ENCODE peak calls at places on chromosomes 12 and 14, in four cellular contexts. One of them, this sample, is unnamed.

GRCh38 chr14:88895116-88895515 is 70.7 kb downstream of the TTC8 start:
- DNase-seq in CD8-positive, alpha-beta T cell: no peak
- DNase-seq in psoas muscle: no peak
- DNase-seq in sigmoid colon: no peak
- DNase-seq in this sample: no peak

GRCh38 chr14:63991833-63992232 is 139.0 kb downstream of the SYNE2 start:
- DNase-seq in sigmoid colon: no peak
- DNase-seq in psoas muscle: no peak
- DNase-seq in CD8-positive, alpha-beta T cell: no peak
- DNase-seq in this sample: no peak

GRCh38 chr14:74670726-74671125 is 42.2 kb downstream of the AREL1 start:
- DNase-seq in CD8-positive, alpha-beta T cell: no peak
- DNase-seq in sigmoid colon: no peak
- DNase-seq in psoas muscle: no peak
- DNase-seq in this sample: no peak

GRCh38 chr12:122081108-122081696 is 2.6 kb downstream of the MLXIP start:
- DNase-seq in sigmoid colon: no peak
- DNase-seq in CD8-positive, alpha-beta T cell: no peak
- DNase-seq in psoas muscle: no peak
- DNase-seq in this sample: no peak

GRCh38 chr12:109693160-109693559 is 20.5 kb upstream of the FAM222A start:
- DNase-seq in sigmoid colon: no peak
- DNase-seq in psoas muscle: no peak
- DNase-seq in CD8-positive, alpha-beta T cell: no peak
- DNase-seq in this sample: no peak

GRCh38 chr12:24496755-24497154 is 452.1 kb downstream of the BCAT1 start:
- DNase-seq in sigmoid colon: no peak
- DNase-seq in psoas muscle: no peak
- DNase-seq in CD8-positive, alpha-beta T cell: no peak
- DNase-seq in this sample: no peak

GRCh38 chr12:124543052-124543590 is 24.3 kb downstream of the NCOR2 start:
- DNase-seq in CD8-positive, alpha-beta T cell: no peak
- DNase-seq in sigmoid colon: no peak
- DNase-seq in psoas muscle: no peak
- DNase-seq in this sample: no peak

GRCh38 chr12:69898236-69898635 is 73.2 kb downstream of the MYRFL start:
- DNase-seq in CD8-positive, alpha-beta T cell: no peak
- DNase-seq in psoas muscle: no peak
- DNase-seq in sigmoid colon: no peak
- DNase-seq in this sample: no peak

GRCh38 chr12:69985656-69986055 is 160.6 kb downstream of the MYRFL start:
- DNase-seq in psoas muscle: no peak
- DNase-seq in CD8-positive, alpha-beta T cell: no peak
- DNase-seq in sigmoid colon: no peak
- DNase-seq in this sample: no peak

GRCh38 chr12:70964867-70965469 is 44.4 kb upstream of the PTPRR start:
- DNase-seq in psoas muscle: no peak
- DNase-seq in sigmoid colon: no peak
- DNase-seq in CD8-positive, alpha-beta T cell: no peak
- DNase-seq in this sample: no peak

GRCh38 chr14:96410119-96410518 is 18.2 kb downstream of the AK7 start:
- DNase-seq in CD8-positive, alpha-beta T cell: no peak
- DNase-seq in sigmoid colon: no peak
- DNase-seq in psoas muscle: no peak
- DNase-seq in this sample: no peak

GRCh38 chr12:111298583-111299436 is 70.1 kb downstream of the PHETA1 start:
- DNase-seq in psoas muscle: peak; percentile 25
- DNase-seq in sigmoid colon: no peak
- DNase-seq in CD8-positive, alpha-beta T cell: no peak
- DNase-seq in this sample: peak; percentile 35

GRCh38 chr12:96445743-96446655 is 43.4 kb upstream of the CFAP54 start:
- DNase-seq in CD8-positive, alpha-beta T cell: peak; percentile 24
- DNase-seq in psoas muscle: no peak
- DNase-seq in sigmoid colon: no peak
- DNase-seq in this sample: peak; percentile 69

GRCh38 chr14:84108746-84109457 is 1421.0 kb upstream of the FLRT2 start:
- DNase-seq in sigmoid colon: no peak
- DNase-seq in psoas muscle: no peak
- DNase-seq in CD8-positive, alpha-beta T cell: no peak
- DNase-seq in this sample: no peak

GRCh38 chr12:11545438-11546330 is 103.8 kb upstream of the ETV6 start:
- DNase-seq in sigmoid colon: no peak
- DNase-seq in CD8-positive, alpha-beta T cell: peak; percentile 13
- DNase-seq in psoas muscle: no peak
- DNase-seq in this sample: no peak

GRCh38 chr14:46490150-46490769 is 161.3 kb downstream of the RPL10L start:
- DNase-seq in psoas muscle: no peak
- DNase-seq in CD8-positive, alpha-beta T cell: no peak
- DNase-seq in sigmoid colon: no peak
- DNase-seq in this sample: no peak

GRCh38 chr12:107581616-107582015 is 104.0 kb upstream of the PWP1 start:
- DNase-seq in CD8-positive, alpha-beta T cell: no peak
- DNase-seq in psoas muscle: no peak
- DNase-seq in sigmoid colon: no peak
- DNase-seq in this sample: no peak

GRCh38 chr12:70197362-70197744 is 45.9 kb upstream of the CNOT2 start:
- DNase-seq in CD8-positive, alpha-beta T cell: no peak
- DNase-seq in psoas muscle: no peak
- DNase-seq in sigmoid colon: no peak
- DNase-seq in this sample: no peak

GRCh38 chr12:15636060-15636890 is 152.9 kb downstream of the EPS8 start:
- DNase-seq in sigmoid colon: no peak
- DNase-seq in psoas muscle: no peak
- DNase-seq in CD8-positive, alpha-beta T cell: no peak
- DNase-seq in this sample: no peak

GRCh38 chr12:49636979-49637378 is 13.6 kb downstream of the PRPF40B start:
- DNase-seq in sigmoid colon: peak; percentile 82
- DNase-seq in psoas muscle: no peak
- DNase-seq in CD8-positive, alpha-beta T cell: no peak
- DNase-seq in this sample: no peak

GRCh38 chr12:132056320-132056719 is 87.8 kb downstream of the DDX51 start:
- DNase-seq in CD8-positive, alpha-beta T cell: no peak
- DNase-seq in psoas muscle: no peak
- DNase-seq in sigmoid colon: no peak
- DNase-seq in this sample: no peak

GRCh38 chr14:80316426-80316825 is 105.1 kb upstream of the DIO2 start:
- DNase-seq in sigmoid colon: no peak
- DNase-seq in CD8-positive, alpha-beta T cell: no peak
- DNase-seq in psoas muscle: no peak
- DNase-seq in this sample: no peak

GRCh38 chr12:26704684-26705475 is 128.1 kb downstream of the ITPR2 start:
- DNase-seq in sigmoid colon: no peak
- DNase-seq in CD8-positive, alpha-beta T cell: no peak
- DNase-seq in psoas muscle: no peak
- DNase-seq in this sample: no peak

GRCh38 chr12:57157588-57158173 is 10.3 kb upstream of the LRP1-AS start:
- DNase-seq in psoas muscle: no peak
- DNase-seq in CD8-positive, alpha-beta T cell: no peak
- DNase-seq in sigmoid colon: peak; percentile 65
- DNase-seq in this sample: no peak

GRCh38 chr12:52903855-52904508 is 894 bp downstream of the KRT8 start:
- DNase-seq in CD8-positive, alpha-beta T cell: no peak
- DNase-seq in psoas muscle: peak; percentile 30
- DNase-seq in sigmoid colon: no peak
- DNase-seq in this sample: peak; percentile 56

GRCh38 chr14:72617391-72618011 is 276.4 kb downstream of the DPF3 start:
- DNase-seq in CD8-positive, alpha-beta T cell: no peak
- DNase-seq in psoas muscle: peak; percentile 35
- DNase-seq in sigmoid colon: no peak
- DNase-seq in this sample: peak; percentile 38

GRCh38 chr14:73661872-73662271 is 17.1 kb downstream of the DNAL1 start:
- DNase-seq in psoas muscle: no peak
- DNase-seq in sigmoid colon: no peak
- DNase-seq in CD8-positive, alpha-beta T cell: no peak
- DNase-seq in this sample: no peak

GRCh38 chr12:50637870-50638481 is 125.9 kb upstream of the ATF1 start:
- DNase-seq in CD8-positive, alpha-beta T cell: no peak
- DNase-seq in sigmoid colon: no peak
- DNase-seq in psoas muscle: no peak
- DNase-seq in this sample: no peak

GRCh38 chr12:46205293-46205692 is 63.5 kb downstream of the SLC38A1 start:
- DNase-seq in sigmoid colon: no peak
- DNase-seq in psoas muscle: no peak
- DNase-seq in CD8-positive, alpha-beta T cell: no peak
- DNase-seq in this sample: no peak

GRCh38 chr12:112656141-112656540 is 135.4 kb upstream of the RPH3A start:
- DNase-seq in CD8-positive, alpha-beta T cell: no peak
- DNase-seq in psoas muscle: no peak
- DNase-seq in sigmoid colon: no peak
- DNase-seq in this sample: no peak
- H3K4me1 ChIP-seq in CD8-positive, alpha-beta T cell: no peaks in the 10 kb centered on the region
- H3K4me1 ChIP-seq in psoas muscle: no peaks in the 10 kb centered on the region
- H3K4me1 ChIP-seq in sigmoid colon: no peaks in the 10 kb centered on the region
- H3K4me1 ChIP-seq in this sample: no peaks in the 10 kb centered on the region

GRCh38 chr14:56213288-56213687 is 95.1 kb downstream of the PELI2 start:
- DNase-seq in sigmoid colon: no peak
- DNase-seq in CD8-positive, alpha-beta T cell: no peak
- DNase-seq in psoas muscle: no peak
- DNase-seq in this sample: no peak

GRCh38 chr14:56217380-56218045 is 99.3 kb downstream of the PELI2 start:
- DNase-seq in psoas muscle: no peak
- DNase-seq in CD8-positive, alpha-beta T cell: no peak
- DNase-seq in sigmoid colon: no peak
- DNase-seq in this sample: no peak

GRCh38 chr14:56212541-56212940 is 94.3 kb downstream of the PELI2 start:
- DNase-seq in psoas muscle: no peak
- DNase-seq in sigmoid colon: no peak
- DNase-seq in CD8-positive, alpha-beta T cell: no peak
- DNase-seq in this sample: no peak

GRCh38 chr14:56216631-56217379 is 98.6 kb downstream of the PELI2 start:
- DNase-seq in CD8-positive, alpha-beta T cell: no peak
- DNase-seq in psoas muscle: peak; percentile 48
- DNase-seq in sigmoid colon: no peak
- DNase-seq in this sample: peak; percentile 60

GRCh38 chr14:56215180-56215579 is 97.0 kb downstream of the PELI2 start:
- DNase-seq in sigmoid colon: no peak
- DNase-seq in CD8-positive, alpha-beta T cell: no peak
- DNase-seq in psoas muscle: no peak
- DNase-seq in this sample: no peak
- H3K4me1 ChIP-seq in sigmoid colon: no peaks in the 10 kb centered on the region
- H3K4me1 ChIP-seq in CD8-positive, alpha-beta T cell: peaks cover 11% of the 10 kb centered on the region
- H3K4me1 ChIP-seq in psoas muscle: peaks cover 36% of the 10 kb centered on the region
- H3K4me1 ChIP-seq in this sample: peaks cover 4% of the 10 kb centered on the region

GRCh38 chr14:61545716-61546455 is 149.4 kb upstream of the HIF1A start:
- DNase-seq in CD8-positive, alpha-beta T cell: no peak
- DNase-seq in sigmoid colon: no peak
- DNase-seq in psoas muscle: no peak
- DNase-seq in this sample: no peak
- H3K4me1 ChIP-seq in CD8-positive, alpha-beta T cell: no peaks in the 10 kb centered on the region
- H3K4me1 ChIP-seq in sigmoid colon: no peaks in the 10 kb centered on the region
- H3K4me1 ChIP-seq in psoas muscle: peaks cover 30% of the 10 kb centered on the region
- H3K4me1 ChIP-seq in this sample: peaks cover 58% of the 10 kb centered on the region

GRCh38 chr12:104106965-104107364 is 31.0 kb downstream of the NFYB start:
- DNase-seq in psoas muscle: no peak
- DNase-seq in CD8-positive, alpha-beta T cell: no peak
- DNase-seq in sigmoid colon: no peak
- DNase-seq in this sample: no peak

GRCh38 chr12:104115587-104115975 is 22.4 kb downstream of the NFYB start:
- DNase-seq in sigmoid colon: no peak
- DNase-seq in psoas muscle: no peak
- DNase-seq in CD8-positive, alpha-beta T cell: no peak
- DNase-seq in this sample: no peak

GRCh38 chr12:104108755-104109445 is 29.1 kb downstream of the NFYB start:
- DNase-seq in psoas muscle: peak; percentile 85
- DNase-seq in CD8-positive, alpha-beta T cell: peak; percentile 69
- DNase-seq in sigmoid colon: peak; percentile 91
- DNase-seq in this sample: peak; percentile 75

GRCh38 chr12:104105461-104105860 is 32.5 kb downstream of the NFYB start:
- DNase-seq in sigmoid colon: no peak
- DNase-seq in psoas muscle: no peak
- DNase-seq in CD8-positive, alpha-beta T cell: no peak
- DNase-seq in this sample: no peak

GRCh38 chr12:104109446-104110271 is 28.4 kb downstream of the NFYB start:
- DNase-seq in sigmoid colon: no peak
- DNase-seq in psoas muscle: no peak
- DNase-seq in CD8-positive, alpha-beta T cell: no peak
- DNase-seq in this sample: no peak
- H3K4me1 ChIP-seq in sigmoid colon: no peaks in the 10 kb centered on the region
- H3K4me1 ChIP-seq in psoas muscle: peaks cover 12% of the 10 kb centered on the region
- H3K4me1 ChIP-seq in CD8-positive, alpha-beta T cell: peaks cover 8% of the 10 kb centered on the region
- H3K4me1 ChIP-seq in this sample: peaks cover 15% of the 10 kb centered on the region

GRCh38 chr14:23067847-23068791 is 10.8 kb upstream of the CDH24 start:
- DNase-seq in psoas muscle: no peak
- DNase-seq in sigmoid colon: no peak
- DNase-seq in CD8-positive, alpha-beta T cell: no peak
- DNase-seq in this sample: no peak
- H3K4me1 ChIP-seq in psoas muscle: peaks cover 39% of the 10 kb centered on the region
- H3K4me1 ChIP-seq in sigmoid colon: no peaks in the 10 kb centered on the region
- H3K4me1 ChIP-seq in CD8-positive, alpha-beta T cell: peaks cover 28% of the 10 kb centered on the region
- H3K4me1 ChIP-seq in this sample: peaks cover 43% of the 10 kb centered on the region

GRCh38 chr14:90503582-90503981 is 106.8 kb downstream of the CALM1 start:
- DNase-seq in sigmoid colon: no peak
- DNase-seq in psoas muscle: no peak
- DNase-seq in CD8-positive, alpha-beta T cell: no peak
- DNase-seq in this sample: no peak
- H3K4me1 ChIP-seq in sigmoid colon: no peaks in the 10 kb centered on the region
- H3K4me1 ChIP-seq in psoas muscle: no peaks in the 10 kb centered on the region
- H3K4me1 ChIP-seq in CD8-positive, alpha-beta T cell: peaks cover 5% of the 10 kb centered on the region
- H3K4me1 ChIP-seq in this sample: peaks cover 6% of the 10 kb centered on the region

GRCh38 chr14:70624972-70625371 is 16.7 kb upstream of the TTC9 start:
- DNase-seq in psoas muscle: no peak
- DNase-seq in sigmoid colon: no peak
- DNase-seq in CD8-positive, alpha-beta T cell: no peak
- DNase-seq in this sample: no peak
- H3K4me1 ChIP-seq in psoas muscle: no peaks in the 10 kb centered on the region
- H3K4me1 ChIP-seq in sigmoid colon: no peaks in the 10 kb centered on the region
- H3K4me1 ChIP-seq in CD8-positive, alpha-beta T cell: no peaks in the 10 kb centered on the region
- H3K4me1 ChIP-seq in this sample: no peaks in the 10 kb centered on the region

GRCh38 chr14:90505531-90505930 is 108.7 kb downstream of the CALM1 start:
- DNase-seq in sigmoid colon: no peak
- DNase-seq in psoas muscle: no peak
- DNase-seq in CD8-positive, alpha-beta T cell: no peak
- DNase-seq in this sample: no peak
- H3K4me1 ChIP-seq in sigmoid colon: no peaks in the 10 kb centered on the region
- H3K4me1 ChIP-seq in psoas muscle: no peaks in the 10 kb centered on the region
- H3K4me1 ChIP-seq in CD8-positive, alpha-beta T cell: peaks cover 3% of the 10 kb centered on the region
- H3K4me1 ChIP-seq in this sample: peaks cover 18% of the 10 kb centered on the region

This sample was measured in heart right ventricle.